ENCODE peak calls at places on chromosomes 3 and 15, in ten cellular contexts. One of them, this sample, is unnamed.

GRCh38 chr15:33107950-33108349 is 86.6 kb downstream of the FMN1 start:
- ATAC-seq in effector memory CD8-positive, alpha-beta T cell: no peak
- ATAC-seq in activated T-helper 17 cell treated with anti-CD3 and anti-CD28 coated beads, Interleukin-2, amount 50 U/mL, for 72 hours: no peak
- ATAC-seq in left lung: no peak
- ATAC-seq in omental fat pad: no peak
- ATAC-seq in stimulated activated effector memory CD8-positive, alpha-beta T cell treated with anti-CD3 and anti-CD28 coated beads, Interleukin-12 subunit alpha, Interleukin-12 subunit beta, amount 100 ng/mL, for 72 hours: no peak
- ATAC-seq in left cardiac atrium: no peak
- ATAC-seq in right cardiac atrium: no peak
- ATAC-seq in RWPE2: no peak
- ATAC-seq in activated CD8-positive, alpha-beta memory T cell treated with anti-CD3 and anti-CD28 coated beads, Interleukin-2, amount 10 ng/mL, durations not matched to agents 7 days and 5 days: no peak
- ATAC-seq in this sample: no peak

GRCh38 chr3:167520656-167521360 is 47.0 kb upstream of the SERPINI2 start:
- ATAC-seq in stimulated activated effector memory CD8-positive, alpha-beta T cell treated with anti-CD3 and anti-CD28 coated beads, Interleukin-12 subunit alpha, Interleukin-12 subunit beta, amount 100 ng/mL, for 72 hours: no peak
- ATAC-seq in RWPE2: no peak
- ATAC-seq in activated CD8-positive, alpha-beta memory T cell treated with anti-CD3 and anti-CD28 coated beads, Interleukin-2, amount 10 ng/mL, durations not matched to agents 7 days and 5 days: no peak
- ATAC-seq in omental fat pad: peak; percentile 57
- ATAC-seq in effector memory CD8-positive, alpha-beta T cell: no peak
- ATAC-seq in activated T-helper 17 cell treated with anti-CD3 and anti-CD28 coated beads, Interleukin-2, amount 50 U/mL, for 72 hours: no peak
- ATAC-seq in right cardiac atrium: no peak
- ATAC-seq in left lung: peak; percentile 59
- ATAC-seq in left cardiac atrium: no peak
- ATAC-seq in this sample: no peak

GRCh38 chr3:45606991-45607712 is 12.6 kb downstream of the LIMD1 start:
- ATAC-seq in right cardiac atrium: peak; percentile 42
- ATAC-seq in stimulated activated effector memory CD8-positive, alpha-beta T cell treated with anti-CD3 and anti-CD28 coated beads, Interleukin-12 subunit alpha, Interleukin-12 subunit beta, amount 100 ng/mL, for 72 hours: no peak
- ATAC-seq in RWPE2: peak; percentile 15
- ATAC-seq in omental fat pad: no peak
- ATAC-seq in activated CD8-positive, alpha-beta memory T cell treated with anti-CD3 and anti-CD28 coated beads, Interleukin-2, amount 10 ng/mL, durations not matched to agents 7 days and 5 days: no peak
- ATAC-seq in left cardiac atrium: peak; percentile 27
- ATAC-seq in activated T-helper 17 cell treated with anti-CD3 and anti-CD28 coated beads, Interleukin-2, amount 50 U/mL, for 72 hours: no peak
- ATAC-seq in left lung: no peak
- ATAC-seq in effector memory CD8-positive, alpha-beta T cell: no peak
- ATAC-seq in this sample: no peak

GRCh38 chr15:33746203-33746602 is 222.1 kb upstream of the CHRM5 start:
- ATAC-seq in RWPE2: no peak
- ATAC-seq in left lung: no peak
- ATAC-seq in activated T-helper 17 cell treated with anti-CD3 and anti-CD28 coated beads, Interleukin-2, amount 50 U/mL, for 72 hours: no peak
- ATAC-seq in effector memory CD8-positive, alpha-beta T cell: no peak
- ATAC-seq in right cardiac atrium: no peak
- ATAC-seq in omental fat pad: no peak
- ATAC-seq in left cardiac atrium: no peak
- ATAC-seq in stimulated activated effector memory CD8-positive, alpha-beta T cell treated with anti-CD3 and anti-CD28 coated beads, Interleukin-12 subunit alpha, Interleukin-12 subunit beta, amount 100 ng/mL, for 72 hours: no peak
- ATAC-seq in activated CD8-positive, alpha-beta memory T cell treated with anti-CD3 and anti-CD28 coated beads, Interleukin-2, amount 10 ng/mL, durations not matched to agents 7 days and 5 days: no peak
- ATAC-seq in this sample: peak; percentile 58

GRCh38 chr15:74664028-74664616 is 31.7 kb downstream of the EDC3 start:
- ATAC-seq in right cardiac atrium: peak; percentile 77
- ATAC-seq in stimulated activated effector memory CD8-positive, alpha-beta T cell treated with anti-CD3 and anti-CD28 coated beads, Interleukin-12 subunit alpha, Interleukin-12 subunit beta, amount 100 ng/mL, for 72 hours: no peak
- ATAC-seq in effector memory CD8-positive, alpha-beta T cell: no peak
- ATAC-seq in left lung: peak; percentile 94
- ATAC-seq in activated CD8-positive, alpha-beta memory T cell treated with anti-CD3 and anti-CD28 coated beads, Interleukin-2, amount 10 ng/mL, durations not matched to agents 7 days and 5 days: no peak
- ATAC-seq in RWPE2: peak; percentile 83
- ATAC-seq in activated T-helper 17 cell treated with anti-CD3 and anti-CD28 coated beads, Interleukin-2, amount 50 U/mL, for 72 hours: no peak
- ATAC-seq in omental fat pad: peak; percentile 81
- ATAC-seq in left cardiac atrium: peak; percentile 61
- ATAC-seq in this sample: peak; percentile 50

GRCh38 chr3:53938645-53939044 is 47.0 kb upstream of the SELENOK start:
- ATAC-seq in left lung: peak; percentile 91
- ATAC-seq in stimulated activated effector memory CD8-positive, alpha-beta T cell treated with anti-CD3 and anti-CD28 coated beads, Interleukin-12 subunit alpha, Interleukin-12 subunit beta, amount 100 ng/mL, for 72 hours: peak; percentile 45
- ATAC-seq in activated CD8-positive, alpha-beta memory T cell treated with anti-CD3 and anti-CD28 coated beads, Interleukin-2, amount 10 ng/mL, durations not matched to agents 7 days and 5 days: peak; percentile 58
- ATAC-seq in effector memory CD8-positive, alpha-beta T cell: peak; percentile 35
- ATAC-seq in activated T-helper 17 cell treated with anti-CD3 and anti-CD28 coated beads, Interleukin-2, amount 50 U/mL, for 72 hours: no peak
- ATAC-seq in right cardiac atrium: no peak
- ATAC-seq in RWPE2: peak; percentile 54
- ATAC-seq in left cardiac atrium: peak; percentile 44
- ATAC-seq in omental fat pad: peak; percentile 59
- ATAC-seq in this sample: peak; percentile 71

GRCh38 chr3:158160958-158161357 is 51.1 kb downstream of the RSRC1 start:
- ATAC-seq in left lung: no peak
- ATAC-seq in effector memory CD8-positive, alpha-beta T cell: no peak
- ATAC-seq in omental fat pad: no peak
- ATAC-seq in left cardiac atrium: no peak
- ATAC-seq in activated T-helper 17 cell treated with anti-CD3 and anti-CD28 coated beads, Interleukin-2, amount 50 U/mL, for 72 hours: no peak
- ATAC-seq in stimulated activated effector memory CD8-positive, alpha-beta T cell treated with anti-CD3 and anti-CD28 coated beads, Interleukin-12 subunit alpha, Interleukin-12 subunit beta, amount 100 ng/mL, for 72 hours: peak; percentile 64
- ATAC-seq in activated CD8-positive, alpha-beta memory T cell treated with anti-CD3 and anti-CD28 coated beads, Interleukin-2, amount 10 ng/mL, durations not matched to agents 7 days and 5 days: no peak
- ATAC-seq in right cardiac atrium: no peak
- ATAC-seq in RWPE2: peak; percentile 99
- ATAC-seq in this sample: peak; percentile 98

GRCh38 chr3:9301798-9302197 is 52.4 kb upstream of the SRGAP3 start:
- ATAC-seq in effector memory CD8-positive, alpha-beta T cell: no peak
- ATAC-seq in activated CD8-positive, alpha-beta memory T cell treated with anti-CD3 and anti-CD28 coated beads, Interleukin-2, amount 10 ng/mL, durations not matched to agents 7 days and 5 days: no peak
- ATAC-seq in omental fat pad: no peak
- ATAC-seq in left cardiac atrium: no peak
- ATAC-seq in left lung: no peak
- ATAC-seq in stimulated activated effector memory CD8-positive, alpha-beta T cell treated with anti-CD3 and anti-CD28 coated beads, Interleukin-12 subunit alpha, Interleukin-12 subunit beta, amount 100 ng/mL, for 72 hours: peak; percentile 60
- ATAC-seq in right cardiac atrium: no peak
- ATAC-seq in activated T-helper 17 cell treated with anti-CD3 and anti-CD28 coated beads, Interleukin-2, amount 50 U/mL, for 72 hours: peak; percentile 73
- ATAC-seq in RWPE2: peak; percentile 76
- ATAC-seq in this sample: peak; percentile 91

GRCh38 chr3:108493862-108494261 is 16.5 kb downstream of the MYH15 start:
- ATAC-seq in RWPE2: peak; percentile 80
- ATAC-seq in activated T-helper 17 cell treated with anti-CD3 and anti-CD28 coated beads, Interleukin-2, amount 50 U/mL, for 72 hours: no peak
- ATAC-seq in left lung: peak; percentile 49
- ATAC-seq in effector memory CD8-positive, alpha-beta T cell: no peak
- ATAC-seq in left cardiac atrium: no peak
- ATAC-seq in stimulated activated effector memory CD8-positive, alpha-beta T cell treated with anti-CD3 and anti-CD28 coated beads, Interleukin-12 subunit alpha, Interleukin-12 subunit beta, amount 100 ng/mL, for 72 hours: no peak
- ATAC-seq in activated CD8-positive, alpha-beta memory T cell treated with anti-CD3 and anti-CD28 coated beads, Interleukin-2, amount 10 ng/mL, durations not matched to agents 7 days and 5 days: no peak
- ATAC-seq in omental fat pad: no peak
- ATAC-seq in right cardiac atrium: peak; percentile 53
- ATAC-seq in this sample: peak; percentile 29

GRCh38 chr3:70980646-70981031 is 602.9 kb downstream of the FOXP1 start:
- ATAC-seq in omental fat pad: no peak
- ATAC-seq in right cardiac atrium: no peak
- ATAC-seq in activated CD8-positive, alpha-beta memory T cell treated with anti-CD3 and anti-CD28 coated beads, Interleukin-2, amount 10 ng/mL, durations not matched to agents 7 days and 5 days: peak; percentile 39
- ATAC-seq in left lung: no peak
- ATAC-seq in stimulated activated effector memory CD8-positive, alpha-beta T cell treated with anti-CD3 and anti-CD28 coated beads, Interleukin-12 subunit alpha, Interleukin-12 subunit beta, amount 100 ng/mL, for 72 hours: peak; percentile 78
- ATAC-seq in left cardiac atrium: no peak
- ATAC-seq in RWPE2: no peak
- ATAC-seq in activated T-helper 17 cell treated with anti-CD3 and anti-CD28 coated beads, Interleukin-2, amount 50 U/mL, for 72 hours: peak; percentile 76
- ATAC-seq in effector memory CD8-positive, alpha-beta T cell: peak; percentile 37
- ATAC-seq in this sample: no peak

GRCh38 chr3:123535580-123535979 is 49.3 kb downstream of the HACD2 start:
- ATAC-seq in RWPE2: peak; percentile 66
- ATAC-seq in effector memory CD8-positive, alpha-beta T cell: no peak
- ATAC-seq in activated T-helper 17 cell treated with anti-CD3 and anti-CD28 coated beads, Interleukin-2, amount 50 U/mL, for 72 hours: no peak
- ATAC-seq in activated CD8-positive, alpha-beta memory T cell treated with anti-CD3 and anti-CD28 coated beads, Interleukin-2, amount 10 ng/mL, durations not matched to agents 7 days and 5 days: no peak
- ATAC-seq in left cardiac atrium: no peak
- ATAC-seq in left lung: peak; percentile 47
- ATAC-seq in right cardiac atrium: no peak
- ATAC-seq in stimulated activated effector memory CD8-positive, alpha-beta T cell treated with anti-CD3 and anti-CD28 coated beads, Interleukin-12 subunit alpha, Interleukin-12 subunit beta, amount 100 ng/mL, for 72 hours: no peak
- ATAC-seq in omental fat pad: peak; percentile 39
- ATAC-seq in this sample: no peak

GRCh38 chr3:33026267-33026666 is 70.7 kb downstream of the GLB1 start:
- ATAC-seq in RWPE2: no peak
- ATAC-seq in omental fat pad: no peak
- ATAC-seq in right cardiac atrium: no peak
- ATAC-seq in effector memory CD8-positive, alpha-beta T cell: no peak
- ATAC-seq in activated T-helper 17 cell treated with anti-CD3 and anti-CD28 coated beads, Interleukin-2, amount 50 U/mL, for 72 hours: no peak
- ATAC-seq in left cardiac atrium: no peak
- ATAC-seq in stimulated activated effector memory CD8-positive, alpha-beta T cell treated with anti-CD3 and anti-CD28 coated beads, Interleukin-12 subunit alpha, Interleukin-12 subunit beta, amount 100 ng/mL, for 72 hours: no peak
- ATAC-seq in left lung: no peak
- ATAC-seq in activated CD8-positive, alpha-beta memory T cell treated with anti-CD3 and anti-CD28 coated beads, Interleukin-2, amount 10 ng/mL, durations not matched to agents 7 days and 5 days: no peak
- ATAC-seq in this sample: no peak

GRCh38 chr3:150727653-150728502 is 24.2 kb upstream of the ERICH6 start:
- ATAC-seq in activated CD8-positive, alpha-beta memory T cell treated with anti-CD3 and anti-CD28 coated beads, Interleukin-2, amount 10 ng/mL, durations not matched to agents 7 days and 5 days: no peak
- ATAC-seq in right cardiac atrium: peak; percentile 83
- ATAC-seq in RWPE2: peak; percentile 65
- ATAC-seq in left cardiac atrium: peak; percentile 50
- ATAC-seq in stimulated activated effector memory CD8-positive, alpha-beta T cell treated with anti-CD3 and anti-CD28 coated beads, Interleukin-12 subunit alpha, Interleukin-12 subunit beta, amount 100 ng/mL, for 72 hours: no peak
- ATAC-seq in effector memory CD8-positive, alpha-beta T cell: no peak
- ATAC-seq in left lung: peak; percentile 79
- ATAC-seq in activated T-helper 17 cell treated with anti-CD3 and anti-CD28 coated beads, Interleukin-2, amount 50 U/mL, for 72 hours: no peak
- ATAC-seq in omental fat pad: no peak
- ATAC-seq in this sample: peak; percentile 91

GRCh38 chr3:126181398-126181725 is 976 bp upstream of the ALDH1L1 start:
- ATAC-seq in RWPE2: no peak
- ATAC-seq in effector memory CD8-positive, alpha-beta T cell: no peak
- ATAC-seq in right cardiac atrium: no peak
- ATAC-seq in omental fat pad: no peak
- ATAC-seq in activated CD8-positive, alpha-beta memory T cell treated with anti-CD3 and anti-CD28 coated beads, Interleukin-2, amount 10 ng/mL, durations not matched to agents 7 days and 5 days: no peak
- ATAC-seq in left cardiac atrium: no peak
- ATAC-seq in left lung: no peak
- ATAC-seq in stimulated activated effector memory CD8-positive, alpha-beta T cell treated with anti-CD3 and anti-CD28 coated beads, Interleukin-12 subunit alpha, Interleukin-12 subunit beta, amount 100 ng/mL, for 72 hours: no peak
- ATAC-seq in activated T-helper 17 cell treated with anti-CD3 and anti-CD28 coated beads, Interleukin-2, amount 50 U/mL, for 72 hours: no peak
- ATAC-seq in this sample: peak; percentile 75

GRCh38 chr15:25609371-25609770 is 170.5 kb upstream of the UBE3A start:
- ATAC-seq in stimulated activated effector memory CD8-positive, alpha-beta T cell treated with anti-CD3 and anti-CD28 coated beads, Interleukin-12 subunit alpha, Interleukin-12 subunit beta, amount 100 ng/mL, for 72 hours: no peak
- ATAC-seq in activated CD8-positive, alpha-beta memory T cell treated with anti-CD3 and anti-CD28 coated beads, Interleukin-2, amount 10 ng/mL, durations not matched to agents 7 days and 5 days: no peak
- ATAC-seq in left cardiac atrium: no peak
- ATAC-seq in activated T-helper 17 cell treated with anti-CD3 and anti-CD28 coated beads, Interleukin-2, amount 50 U/mL, for 72 hours: no peak
- ATAC-seq in RWPE2: no peak
- ATAC-seq in effector memory CD8-positive, alpha-beta T cell: no peak
- ATAC-seq in right cardiac atrium: no peak
- ATAC-seq in omental fat pad: no peak
- ATAC-seq in left lung: peak; percentile 83
- ATAC-seq in this sample: peak; percentile 23

GRCh38 chr3:25817107-25817506 is 27.2 kb downstream of the OXSM start:
- ATAC-seq in right cardiac atrium: no peak
- ATAC-seq in stimulated activated effector memory CD8-positive, alpha-beta T cell treated with anti-CD3 and anti-CD28 coated beads, Interleukin-12 subunit alpha, Interleukin-12 subunit beta, amount 100 ng/mL, for 72 hours: peak; percentile 77
- ATAC-seq in left lung: no peak
- ATAC-seq in activated CD8-positive, alpha-beta memory T cell treated with anti-CD3 and anti-CD28 coated beads, Interleukin-2, amount 10 ng/mL, durations not matched to agents 7 days and 5 days: no peak
- ATAC-seq in effector memory CD8-positive, alpha-beta T cell: no peak
- ATAC-seq in omental fat pad: no peak
- ATAC-seq in activated T-helper 17 cell treated with anti-CD3 and anti-CD28 coated beads, Interleukin-2, amount 50 U/mL, for 72 hours: peak; percentile 73
- ATAC-seq in RWPE2: no peak
- ATAC-seq in left cardiac atrium: no peak
- ATAC-seq in this sample: no peak

GRCh38 chr3:71568217-71568616 is 15.3 kb downstream of the FOXP1 start:
- ATAC-seq in omental fat pad: no peak
- ATAC-seq in activated CD8-positive, alpha-beta memory T cell treated with anti-CD3 and anti-CD28 coated beads, Interleukin-2, amount 10 ng/mL, durations not matched to agents 7 days and 5 days: no peak
- ATAC-seq in activated T-helper 17 cell treated with anti-CD3 and anti-CD28 coated beads, Interleukin-2, amount 50 U/mL, for 72 hours: no peak
- ATAC-seq in stimulated activated effector memory CD8-positive, alpha-beta T cell treated with anti-CD3 and anti-CD28 coated beads, Interleukin-12 subunit alpha, Interleukin-12 subunit beta, amount 100 ng/mL, for 72 hours: no peak
- ATAC-seq in effector memory CD8-positive, alpha-beta T cell: no peak
- ATAC-seq in right cardiac atrium: no peak
- ATAC-seq in RWPE2: no peak
- ATAC-seq in left lung: no peak
- ATAC-seq in left cardiac atrium: no peak
- ATAC-seq in this sample: peak; percentile 81

GRCh38 chr3:177606891-177607290 is 409.6 kb upstream of the TBL1XR1 start:
- ATAC-seq in activated T-helper 17 cell treated with anti-CD3 and anti-CD28 coated beads, Interleukin-2, amount 50 U/mL, for 72 hours: no peak
- ATAC-seq in omental fat pad: no peak
- ATAC-seq in activated CD8-positive, alpha-beta memory T cell treated with anti-CD3 and anti-CD28 coated beads, Interleukin-2, amount 10 ng/mL, durations not matched to agents 7 days and 5 days: no peak
- ATAC-seq in RWPE2: peak; percentile 80
- ATAC-seq in right cardiac atrium: no peak
- ATAC-seq in stimulated activated effector memory CD8-positive, alpha-beta T cell treated with anti-CD3 and anti-CD28 coated beads, Interleukin-12 subunit alpha, Interleukin-12 subunit beta, amount 100 ng/mL, for 72 hours: no peak
- ATAC-seq in left lung: no peak
- ATAC-seq in effector memory CD8-positive, alpha-beta T cell: no peak
- ATAC-seq in left cardiac atrium: no peak
- ATAC-seq in this sample: peak; percentile 64

GRCh38 chr3:172580680-172581079 is 57.5 kb upstream of the TNFSF10 start:
- ATAC-seq in right cardiac atrium: no peak
- ATAC-seq in stimulated activated effector memory CD8-positive, alpha-beta T cell treated with anti-CD3 and anti-CD28 coated beads, Interleukin-12 subunit alpha, Interleukin-12 subunit beta, amount 100 ng/mL, for 72 hours: peak; percentile 65
- ATAC-seq in activated T-helper 17 cell treated with anti-CD3 and anti-CD28 coated beads, Interleukin-2, amount 50 U/mL, for 72 hours: peak; percentile 48
- ATAC-seq in left cardiac atrium: no peak
- ATAC-seq in effector memory CD8-positive, alpha-beta T cell: peak; percentile 36
- ATAC-seq in activated CD8-positive, alpha-beta memory T cell treated with anti-CD3 and anti-CD28 coated beads, Interleukin-2, amount 10 ng/mL, durations not matched to agents 7 days and 5 days: peak; percentile 44
- ATAC-seq in left lung: no peak
- ATAC-seq in omental fat pad: no peak
- ATAC-seq in RWPE2: no peak
- ATAC-seq in this sample: no peak

GRCh38 chr3:76264911-76265310 is 479.6 kb upstream of the ZNF717 start:
- ATAC-seq in left cardiac atrium: no peak
- ATAC-seq in stimulated activated effector memory CD8-positive, alpha-beta T cell treated with anti-CD3 and anti-CD28 coated beads, Interleukin-12 subunit alpha, Interleukin-12 subunit beta, amount 100 ng/mL, for 72 hours: no peak
- ATAC-seq in effector memory CD8-positive, alpha-beta T cell: no peak
- ATAC-seq in activated T-helper 17 cell treated with anti-CD3 and anti-CD28 coated beads, Interleukin-2, amount 50 U/mL, for 72 hours: no peak
- ATAC-seq in right cardiac atrium: no peak
- ATAC-seq in RWPE2: no peak
- ATAC-seq in activated CD8-positive, alpha-beta memory T cell treated with anti-CD3 and anti-CD28 coated beads, Interleukin-2, amount 10 ng/mL, durations not matched to agents 7 days and 5 days: no peak
- ATAC-seq in left lung: no peak
- ATAC-seq in omental fat pad: no peak
- ATAC-seq in this sample: no peak

GRCh38 chr15:48794697-48795134 is 16.2 kb downstream of the CEP152 start:
- ATAC-seq in omental fat pad: peak; percentile 48
- ATAC-seq in left cardiac atrium: peak; percentile 38
- ATAC-seq in effector memory CD8-positive, alpha-beta T cell: peak; percentile 33
- ATAC-seq in left lung: peak; percentile 76
- ATAC-seq in activated CD8-positive, alpha-beta memory T cell treated with anti-CD3 and anti-CD28 coated beads, Interleukin-2, amount 10 ng/mL, durations not matched to agents 7 days and 5 days: peak; percentile 65
- ATAC-seq in RWPE2: peak; percentile 50
- ATAC-seq in activated T-helper 17 cell treated with anti-CD3 and anti-CD28 coated beads, Interleukin-2, amount 50 U/mL, for 72 hours: no peak
- ATAC-seq in stimulated activated effector memory CD8-positive, alpha-beta T cell treated with anti-CD3 and anti-CD28 coated beads, Interleukin-12 subunit alpha, Interleukin-12 subunit beta, amount 100 ng/mL, for 72 hours: peak; percentile 37
- ATAC-seq in right cardiac atrium: peak; percentile 69
- ATAC-seq in this sample: peak; percentile 77

GRCh38 chr15:45141386-45141785 is 11.6 kb downstream of the DUOX1 start:
- ATAC-seq in stimulated activated effector memory CD8-positive, alpha-beta T cell treated with anti-CD3 and anti-CD28 coated beads, Interleukin-12 subunit alpha, Interleukin-12 subunit beta, amount 100 ng/mL, for 72 hours: no peak
- ATAC-seq in right cardiac atrium: no peak
- ATAC-seq in RWPE2: no peak
- ATAC-seq in effector memory CD8-positive, alpha-beta T cell: no peak
- ATAC-seq in activated CD8-positive, alpha-beta memory T cell treated with anti-CD3 and anti-CD28 coated beads, Interleukin-2, amount 10 ng/mL, durations not matched to agents 7 days and 5 days: no peak
- ATAC-seq in left lung: no peak
- ATAC-seq in left cardiac atrium: no peak
- ATAC-seq in activated T-helper 17 cell treated with anti-CD3 and anti-CD28 coated beads, Interleukin-2, amount 50 U/mL, for 72 hours: no peak
- ATAC-seq in omental fat pad: no peak
- ATAC-seq in this sample: no peak

GRCh38 chr3:72157782-72158638 is 373.1 kb upstream of the PROK2 start:
- ATAC-seq in RWPE2: no peak
- ATAC-seq in right cardiac atrium: no peak
- ATAC-seq in left cardiac atrium: no peak
- ATAC-seq in stimulated activated effector memory CD8-positive, alpha-beta T cell treated with anti-CD3 and anti-CD28 coated beads, Interleukin-12 subunit alpha, Interleukin-12 subunit beta, amount 100 ng/mL, for 72 hours: peak; percentile 45
- ATAC-seq in activated T-helper 17 cell treated with anti-CD3 and anti-CD28 coated beads, Interleukin-2, amount 50 U/mL, for 72 hours: no peak
- ATAC-seq in omental fat pad: no peak
- ATAC-seq in left lung: no peak
- ATAC-seq in effector memory CD8-positive, alpha-beta T cell: no peak
- ATAC-seq in activated CD8-positive, alpha-beta memory T cell treated with anti-CD3 and anti-CD28 coated beads, Interleukin-2, amount 10 ng/mL, durations not matched to agents 7 days and 5 days: no peak
- ATAC-seq in this sample: peak; percentile 42

GRCh38 chr15:37789392-37789776 is 145.1 kb upstream of the TMCO5A start:
- ATAC-seq in left lung: no peak
- ATAC-seq in right cardiac atrium: no peak
- ATAC-seq in stimulated activated effector memory CD8-positive, alpha-beta T cell treated with anti-CD3 and anti-CD28 coated beads, Interleukin-12 subunit alpha, Interleukin-12 subunit beta, amount 100 ng/mL, for 72 hours: no peak
- ATAC-seq in RWPE2: no peak
- ATAC-seq in activated CD8-positive, alpha-beta memory T cell treated with anti-CD3 and anti-CD28 coated beads, Interleukin-2, amount 10 ng/mL, durations not matched to agents 7 days and 5 days: no peak
- ATAC-seq in effector memory CD8-positive, alpha-beta T cell: no peak
- ATAC-seq in omental fat pad: no peak
- ATAC-seq in left cardiac atrium: no peak
- ATAC-seq in activated T-helper 17 cell treated with anti-CD3 and anti-CD28 coated beads, Interleukin-2, amount 50 U/mL, for 72 hours: no peak
- ATAC-seq in this sample: no peak

GRCh38 chr3:36494461-36495109 is 114.3 kb downstream of the STAC start:
- ATAC-seq in stimulated activated effector memory CD8-positive, alpha-beta T cell treated with anti-CD3 and anti-CD28 coated beads, Interleukin-12 subunit alpha, Interleukin-12 subunit beta, amount 100 ng/mL, for 72 hours: no peak
- ATAC-seq in left lung: peak; percentile 81
- ATAC-seq in RWPE2: peak; percentile 78
- ATAC-seq in right cardiac atrium: peak; percentile 63
- ATAC-seq in omental fat pad: peak; percentile 91
- ATAC-seq in effector memory CD8-positive, alpha-beta T cell: no peak
- ATAC-seq in activated CD8-positive, alpha-beta memory T cell treated with anti-CD3 and anti-CD28 coated beads, Interleukin-2, amount 10 ng/mL, durations not matched to agents 7 days and 5 days: no peak
- ATAC-seq in activated T-helper 17 cell treated with anti-CD3 and anti-CD28 coated beads, Interleukin-2, amount 50 U/mL, for 72 hours: no peak
- ATAC-seq in left cardiac atrium: no peak
- ATAC-seq in this sample: peak; percentile 23

GRCh38 chr3:133376805-133377204 is 23.1 kb upstream of the BFSP2 start:
- ATAC-seq in omental fat pad: no peak
- ATAC-seq in effector memory CD8-positive, alpha-beta T cell: no peak
- ATAC-seq in activated T-helper 17 cell treated with anti-CD3 and anti-CD28 coated beads, Interleukin-2, amount 50 U/mL, for 72 hours: no peak
- ATAC-seq in activated CD8-positive, alpha-beta memory T cell treated with anti-CD3 and anti-CD28 coated beads, Interleukin-2, amount 10 ng/mL, durations not matched to agents 7 days and 5 days: no peak
- ATAC-seq in left cardiac atrium: peak; percentile 56
- ATAC-seq in stimulated activated effector memory CD8-positive, alpha-beta T cell treated with anti-CD3 and anti-CD28 coated beads, Interleukin-12 subunit alpha, Interleukin-12 subunit beta, amount 100 ng/mL, for 72 hours: no peak
- ATAC-seq in RWPE2: no peak
- ATAC-seq in left lung: no peak
- ATAC-seq in right cardiac atrium: no peak
- ATAC-seq in this sample: no peak

GRCh38 chr3:187507266-187507665 is 139.1 kb downstream of the RTP4 start:
- ATAC-seq in omental fat pad: no peak
- ATAC-seq in left cardiac atrium: no peak
- ATAC-seq in activated CD8-positive, alpha-beta memory T cell treated with anti-CD3 and anti-CD28 coated beads, Interleukin-2, amount 10 ng/mL, durations not matched to agents 7 days and 5 days: no peak
- ATAC-seq in effector memory CD8-positive, alpha-beta T cell: no peak
- ATAC-seq in left lung: no peak
- ATAC-seq in right cardiac atrium: no peak
- ATAC-seq in stimulated activated effector memory CD8-positive, alpha-beta T cell treated with anti-CD3 and anti-CD28 coated beads, Interleukin-12 subunit alpha, Interleukin-12 subunit beta, amount 100 ng/mL, for 72 hours: no peak
- ATAC-seq in activated T-helper 17 cell treated with anti-CD3 and anti-CD28 coated beads, Interleukin-2, amount 50 U/mL, for 72 hours: no peak
- ATAC-seq in RWPE2: no peak
- ATAC-seq in this sample: no peak

GRCh38 chr3:183613366-183614293 is 21.8 kb upstream of the KLHL24 start:
- ATAC-seq in omental fat pad: no peak
- ATAC-seq in left lung: peak; percentile 76
- ATAC-seq in left cardiac atrium: no peak
- ATAC-seq in effector memory CD8-positive, alpha-beta T cell: no peak
- ATAC-seq in activated T-helper 17 cell treated with anti-CD3 and anti-CD28 coated beads, Interleukin-2, amount 50 U/mL, for 72 hours: no peak
- ATAC-seq in activated CD8-positive, alpha-beta memory T cell treated with anti-CD3 and anti-CD28 coated beads, Interleukin-2, amount 10 ng/mL, durations not matched to agents 7 days and 5 days: no peak
- ATAC-seq in stimulated activated effector memory CD8-positive, alpha-beta T cell treated with anti-CD3 and anti-CD28 coated beads, Interleukin-12 subunit alpha, Interleukin-12 subunit beta, amount 100 ng/mL, for 72 hours: no peak
- ATAC-seq in RWPE2: no peak
- ATAC-seq in right cardiac atrium: peak; percentile 40
- ATAC-seq in this sample: no peak